ENCODE peak calls at places on chromosomes 6 and 20, in nine cellular contexts. B is glutamatergic neuron; S is suprapubic skin; L is esophagus squamous epithelium; C is HL-60; F is uterus; V is fibroblast of mammary gland; N is CD8-positive, alpha-beta T cell; J is astrocyte. M is an unnamed sample.

GRCh38 chr6:96236471-96236870 is 220.7 kb downstream of the FUT9 start:
- DNase-seq in B (no peak), S (no peak), L (no peak), C (no peak), F (no peak), V (no peak), N (no peak), J (peak), M (no peak)

GRCh38 chr6:13406781-13407180 is 78.4 kb upstream of the TBC1D7 start:
- DNase-seq in B (no peak), S (no peak), L (no peak), C (no peak), F (no peak), V (no peak), N (no peak), J (no peak), M (peak)

GRCh38 chr6:121944361-121944760 is 455.1 kb upstream of the HSF2 start:
- DNase-seq in B (no peak), S (no peak), L (no peak), C (no peak), F (no peak), V (peak), N (no peak), J (peak), M (no peak)

GRCh38 chr6:128686084-128686483 is 165.7 kb upstream of the PTPRK start:
- DNase-seq in B (no peak), S (no peak), L (no peak), C (no peak), F (no peak), V (no peak), N (no peak), J (no peak), M (no peak)

GRCh38 chr6:54847799-54848597 is 1.4 kb downstream of the FAM83B start:
- DNase-seq in B (no peak), S (no peak), L (no peak), C (no peak), F (no peak), V (peak), N (no peak), J (peak), M (no peak)

GRCh38 chr6:111087871-111088667 is 766 bp downstream of the SLC16A10 start:
- DNase-seq in B (peak), S (no peak), L (no peak), C (no peak), F (no peak), V (no peak), N (peak), J (no peak), M (no peak)

GRCh38 chr20:57787151-57787968 is 77.5 kb upstream of the PMEPA1 start:
- DNase-seq in B (no peak), S (peak), L (no peak), C (no peak), F (no peak), V (no peak), N (no peak), J (no peak), M (no peak)

GRCh38 chr20:22796465-22797077 is 212.2 kb upstream of the FOXA2 start:
- DNase-seq in B (no peak), S (no peak), L (no peak), C (no peak), F (no peak), V (peak), N (no peak), J (peak), M (no peak)

GRCh38 chr6:23243858-23244257 is 674.5 kb downstream of the HDGFL1 start:
- DNase-seq in B (no peak), S (no peak), L (no peak), C (no peak), F (no peak), V (no peak), N (no peak), J (no peak), M (no peak)

GRCh38 chr6:44660561-44661220 is 273.2 kb downstream of the CDC5L start:
- DNase-seq in B (no peak), S (no peak), L (no peak), C (no peak), F (no peak), V (peak), N (no peak), J (peak), M (no peak)

GRCh38 chr20:32570401-32571190 is 14.5 kb downstream of the NOL4L start:
- DNase-seq in B (no peak), S (no peak), L (no peak), C (no peak), F (no peak), V (no peak), N (no peak), J (no peak), M (no peak)

GRCh38 chr6:94464018-94464510 is 1044.7 kb upstream of the EPHA7 start:
- DNase-seq in B (no peak), S (no peak), L (no peak), C (no peak), F (no peak), V (no peak), N (no peak), J (no peak), M (no peak)

GRCh38 chr6:120675886-120676285 is 658.4 kb downstream of the TBC1D32 start:
- DNase-seq in B (no peak), S (no peak), L (no peak), C (no peak), F (no peak), V (no peak), N (no peak), J (no peak), M (no peak)

GRCh38 chr20:63317601-63318291 is 24.8 kb downstream of the COL20A1 start:
- DNase-seq in B (peak), S (no peak), L (no peak), C (no peak), F (no peak), V (no peak), N (no peak), J (no peak), M (no peak)

GRCh38 chr6:13472099-13472498 is 15.3 kb downstream of the GFOD1 start:
- DNase-seq in B (no peak), S (no peak), L (no peak), C (no peak), F (no peak), V (no peak), N (no peak), J (peak), M (no peak)

GRCh38 chr6:108760158-108761050 is 87.8 kb upstream of the ARMC2 start:
- DNase-seq in B (peak), S (no peak), L (no peak), C (peak), F (no peak), V (peak), N (no peak), J (peak), M (no peak)

GRCh38 chr20:63963784-63964301 is 5.9 kb downstream of the ZNF512B start:
- DNase-seq in B (peak), S (no peak), L (no peak), C (no peak), F (no peak), V (no peak), N (no peak), J (no peak), M (no peak)

DNA sequence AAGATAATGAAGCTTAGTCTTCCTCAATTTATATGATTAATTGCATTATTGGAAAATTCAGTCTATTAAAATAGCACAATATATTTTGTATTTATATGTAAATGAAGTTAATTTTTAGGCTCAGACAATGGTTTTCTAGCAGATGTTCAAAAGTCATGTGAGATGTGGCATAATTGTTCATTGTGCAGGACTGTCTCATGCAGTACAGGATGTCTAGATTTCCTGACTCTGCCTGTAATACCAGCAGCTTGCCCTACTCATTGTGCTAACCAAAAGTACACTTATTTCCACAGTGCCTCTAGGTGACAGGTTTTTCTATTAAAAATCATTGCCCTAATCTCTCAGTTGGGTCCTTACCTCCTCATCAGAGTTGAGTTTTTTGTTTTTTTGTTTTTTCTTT is 12.4 kb downstream of the RALGAPB start:
- DNase-seq in B (no peak), S (no peak), L (no peak), C (no peak), F (no peak), V (no peak), N (no peak), J (no peak), M (no peak)
- TF ChIP-seq CTCF in B (no peak), S (no peak), L (no peak), C (no peak), F (no peak), V (no peak), N (no peak), J (no peak), M (no peak)

GRCh38 chr6:31661867-31662723 is 1.5 kb upstream of the C6orf47 start:
- DNase-seq in B (no peak), S (no peak), L (no peak), C (no peak), F (no peak), V (no peak), N (no peak), J (no peak), M (no peak)
- TF ChIP-seq CTCF in B (no peak), S (no peak), L (no peak), C (no peak), F (no peak), V (no peak), N (no peak), J (no peak), M (no peak)

GRCh38 chr6:166988674-166989201 is 10.5 kb upstream of the CEP43 start:
- DNase-seq in B (no peak), S (no peak), L (no peak), C (no peak), F (no peak), V (no peak), N (no peak), J (peak), M (no peak)

GRCh38 chr6:166987448-166987847 is 11.7 kb upstream of the CEP43 start:
- DNase-seq in B (no peak), S (no peak), L (no peak), C (no peak), F (no peak), V (no peak), N (no peak), J (no peak), M (no peak)

GRCh38 chr6:166987930-166988329 is 11.3 kb upstream of the CEP43 start:
- DNase-seq in B (no peak), S (no peak), L (no peak), C (no peak), F (no peak), V (no peak), N (no peak), J (peak), M (no peak)

GRCh38 chr6:166989427-166990034 is 9.7 kb upstream of the CEP43 start:
- DNase-seq in B (no peak), S (no peak), L (no peak), C (no peak), F (no peak), V (peak), N (peak), J (no peak), M (no peak)
- TF ChIP-seq CTCF in B (peak), S (no peak), L (no peak), C (peak), F (peak), V (peak), N (peak), J (peak), M (peak)

GRCh38 chr6:70622426-70622825 is 45.3 kb upstream of the SMAP1 start:
- DNase-seq in B (no peak), S (no peak), L (no peak), C (no peak), F (no peak), V (peak), N (no peak), J (no peak), M (no peak)

GRCh38 chr6:70620746-70621145 is 46.9 kb upstream of the SMAP1 start:
- DNase-seq in B (no peak), S (no peak), L (no peak), C (no peak), F (no peak), V (no peak), N (no peak), J (no peak), M (no peak)

DNA sequence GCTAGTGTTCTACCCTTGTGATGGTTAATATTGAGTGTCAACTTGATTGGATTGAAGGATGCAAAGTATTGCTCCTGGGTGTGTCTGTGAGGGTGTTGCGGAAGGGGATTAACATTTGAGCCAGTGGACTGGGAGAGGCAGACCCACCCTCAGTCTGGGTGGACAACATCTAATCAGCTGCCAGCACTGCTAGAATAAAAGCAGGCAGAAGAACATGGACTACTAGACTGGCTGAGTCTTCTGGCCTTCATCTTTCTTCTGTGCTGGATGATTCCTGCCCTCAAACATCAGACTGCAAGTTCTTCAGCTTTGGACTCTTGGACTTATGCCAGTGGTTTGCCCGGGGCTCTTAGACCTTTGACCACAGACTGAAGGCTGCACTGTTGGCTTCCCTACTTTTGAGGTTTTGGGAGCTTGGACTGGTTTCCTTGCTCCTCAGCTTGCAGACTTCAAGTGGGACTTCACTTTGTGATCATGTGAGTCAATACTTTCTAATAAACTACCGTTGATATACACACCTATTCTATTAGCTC is 50.1 kb downstream of the SDHAF4 start:
- DNase-seq in B (no peak), S (no peak), L (no peak), C (no peak), F (no peak), V (no peak), N (no peak), J (no peak), M (no peak)
- TF ChIP-seq CTCF in B (no peak), S (no peak), L (no peak), C (no peak), F (no peak), V (no peak), N (no peak), J (no peak), M (no peak)

GRCh38 chr20:10622657-10623418 is 51.0 kb downstream of the JAG1 start:
- DNase-seq in B (no peak), S (no peak), L (no peak), C (no peak), F (peak), V (peak), N (no peak), J (peak), M (no peak)
- TF ChIP-seq CTCF in B (no peak), S (no peak), L (no peak), C (no peak), F (no peak), V (no peak), N (no peak), J (no peak), M (no peak)

GRCh38 chr6:164102701-164103100 is 688.2 kb downstream of the QKI start:
- DNase-seq in B (no peak), S (no peak), L (no peak), C (no peak), F (no peak), V (no peak), N (no peak), J (no peak), M (no peak)
- TF ChIP-seq CTCF in B (no peak), S (no peak), L (no peak), C (no peak), F (no peak), V (no peak), N (no peak), J (no peak), M (no peak)

GRCh38 chr20:21301940-21302644 is 1.0 kb upstream of the XRN2 start:
- DNase-seq in B (no peak), S (no peak), L (no peak), C (no peak), F (no peak), V (no peak), N (no peak), J (no peak), M (no peak)

GRCh38 chr20:21303872-21304586 is 898 bp downstream of the XRN2 start:
- DNase-seq in B (no peak), S (no peak), L (no peak), C (no peak), F (no peak), V (peak), N (no peak), J (no peak), M (no peak)

GRCh38 chr20:21308340-21308739 is 5.2 kb downstream of the XRN2 start:
- DNase-seq in B (no peak), S (no peak), L (no peak), C (no peak), F (no peak), V (no peak), N (no peak), J (no peak), M (no peak)

GRCh38 chr20:21302645-21303060 is 478 bp upstream of the XRN2 start:
- DNase-seq in B (no peak), S (no peak), L (no peak), C (no peak), F (no peak), V (peak), N (no peak), J (no peak), M (no peak)

DNA sequence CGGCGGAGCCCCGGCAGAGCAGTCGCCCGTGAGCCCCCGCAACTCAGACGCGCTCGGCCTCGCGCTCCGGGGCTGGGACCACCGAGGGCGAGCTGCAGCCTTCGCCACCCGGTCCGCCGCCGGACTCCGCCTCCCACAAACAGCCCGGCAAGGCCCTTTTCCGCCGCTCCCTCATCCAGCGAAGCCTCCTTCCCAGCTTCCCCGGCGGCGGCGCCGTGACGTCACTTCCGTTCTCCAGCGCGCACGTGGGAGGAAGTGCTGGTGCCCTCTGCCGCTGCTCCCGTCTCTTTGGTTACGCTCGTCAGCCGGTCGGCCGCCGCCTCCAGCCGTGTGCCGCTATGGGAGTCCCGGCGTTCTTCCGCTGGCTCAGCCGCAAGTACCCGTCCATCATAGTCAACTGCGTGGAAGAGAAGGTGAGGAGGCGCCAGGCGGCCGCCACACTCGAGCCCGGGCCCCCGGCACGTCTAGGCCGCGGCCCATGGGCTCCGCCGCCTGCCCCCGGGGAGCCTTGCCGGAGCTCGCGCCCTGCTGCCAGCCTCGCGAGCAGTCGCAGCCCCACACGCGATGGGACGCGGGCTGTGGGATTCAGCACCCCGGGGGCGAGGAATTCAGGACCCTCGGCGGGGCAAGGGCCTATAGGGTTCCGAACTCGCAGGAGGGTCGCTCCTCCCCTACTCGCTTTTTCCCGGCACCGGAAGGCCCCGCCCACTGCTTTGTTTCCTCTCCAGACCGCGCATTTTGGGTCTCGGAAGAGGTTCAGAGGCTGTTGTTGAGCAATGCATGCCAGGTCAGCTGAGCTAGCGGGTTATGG is at the start of gene XRN2:
- DNase-seq in B (peak), S (peak), L (peak), C (peak), F (peak), V (peak), N (peak), J (peak), M (peak)
- TF ChIP-seq CTCF in B (no peak), S (no peak), L (no peak), C (no peak), F (peak), V (no peak), N (no peak), J (no peak), M (no peak)

DNA sequence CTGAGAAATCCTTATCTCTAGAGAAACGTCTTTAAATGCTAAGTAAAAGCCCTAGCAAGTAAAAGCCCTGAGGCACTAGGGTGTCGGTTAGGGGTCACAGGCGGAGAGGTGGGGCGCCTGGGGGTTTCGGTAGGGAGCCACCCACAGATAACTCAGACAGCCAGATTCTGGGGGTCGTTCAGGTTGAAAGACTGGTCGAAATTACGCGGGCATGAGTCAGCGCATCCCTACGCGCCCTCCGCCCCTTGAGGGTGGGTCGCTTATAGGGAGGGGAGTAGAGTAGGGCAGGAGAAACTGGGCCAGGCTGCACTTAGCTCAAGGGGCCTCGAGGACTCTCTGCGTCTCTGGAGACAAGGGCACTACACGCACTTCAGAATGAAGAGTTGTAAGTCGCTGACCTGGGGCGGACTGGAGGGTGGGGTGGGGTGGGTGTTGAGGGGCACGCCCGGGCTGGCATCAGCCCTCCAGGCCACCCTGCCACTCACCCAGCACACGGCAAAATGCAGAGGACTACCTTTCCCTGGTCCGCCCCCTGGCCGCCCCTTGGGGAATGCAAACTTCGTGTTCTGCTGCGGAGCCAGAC is 598 bp upstream of the PPT2 start:
- DNase-seq in B (peak), S (no peak), L (no peak), C (no peak), F (peak), V (peak), N (peak), J (peak), M (no peak)
- TF ChIP-seq CTCF in B (no peak), S (no peak), L (no peak), C (no peak), F (peak), V (no peak), N (no peak), J (no peak), M (no peak)

DNA sequence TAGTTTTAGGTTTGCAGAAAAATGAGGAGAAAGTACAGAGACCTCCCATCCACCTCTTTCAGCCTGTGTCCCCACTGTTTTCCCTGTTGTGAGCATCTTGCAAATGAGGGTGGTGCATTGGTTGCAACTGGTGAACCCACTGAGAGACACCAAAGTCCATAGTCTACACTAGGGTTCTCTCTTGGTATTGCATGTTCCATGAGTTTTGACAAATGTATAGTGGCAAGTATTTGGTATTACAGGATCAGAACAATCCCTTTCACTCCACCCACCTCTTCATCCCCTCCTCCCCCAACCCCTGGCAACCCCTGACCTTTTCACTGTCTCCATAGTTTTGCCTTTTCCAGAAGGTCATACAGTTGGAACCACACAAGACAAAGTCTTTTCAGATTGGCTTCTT is 20.1 kb downstream of the ZNF831 start:
- DNase-seq in B (no peak), S (no peak), L (no peak), C (no peak), F (no peak), V (no peak), N (no peak), J (no peak), M (no peak)
- TF ChIP-seq CTCF in B (no peak), S (no peak), L (no peak), C (no peak), F (no peak), V (no peak), N (no peak), J (no peak), M (no peak)

GRCh38 chr20:543369-544152 is at the start of gene CSNK2A1:
- DNase-seq in B (peak), S (peak), L (peak), C (peak), F (peak), V (peak), N (peak), J (peak), M (peak)
- TF ChIP-seq CTCF in B (no peak), S (no peak), L (no peak), C (no peak), F (no peak), V (no peak), N (no peak), J (no peak), M (no peak)

M was measured in CD14-positive monocyte.